ENCODE peak calls at places on chromosomes 6 and 20, in seven cellular contexts. R is K562, L is uterus, P is heart left ventricle, K is testis, F is HCT116, V is adrenal gland. I is an unnamed sample. For H3K27me3, the result is how much of the 10 kb centered on the place peaks cover.

GRCh38 chr6:76593668-76594067 is 521.2 kb upstream of the IMPG1 start:
- DNase-seq in R (no peak), L (no peak), P (no peak), K (no peak), F (no peak), V (no peak), I (peak)

GRCh38 chr20:11694467-11694866 is 223.2 kb upstream of the BTBD3 start:
- DNase-seq in R (no peak), L (no peak), P (no peak), K (no peak), F (no peak), V (no peak), I (no peak)

GRCh38 chr20:63085087-63085861 is 78.5 kb upstream of the BHLHE23 start:
- DNase-seq in R (no peak), L (no peak), P (no peak), K (no peak), F (no peak), V (peak), I (peak)

GRCh38 chr6:38187285-38187684 is 367.8 kb downstream of the ZFAND3 start:
- DNase-seq in R (no peak), L (no peak), P (no peak), K (no peak), F (no peak), V (no peak), I (peak)

GRCh38 chr6:76852776-76853175 is 610.5 kb downstream of the HTR1B start:
- DNase-seq in R (no peak), L (no peak), P (no peak), K (no peak), F (no peak), V (no peak), I (no peak)

GRCh38 chr6:363291-363690 is 28.3 kb upstream of the IRF4 start:
- DNase-seq in R (no peak), L (no peak), P (no peak), K (no peak), F (no peak), V (no peak), I (no peak)

GRCh38 chr6:157845493-157846259 is 22.6 kb downstream of the SNX9 start:
- DNase-seq in R (no peak), L (no peak), P (no peak), K (no peak), F (no peak), V (no peak), I (no peak)

GRCh38 chr6:35725721-35726438 is 11.0 kb upstream of the ARMC12 start:
- DNase-seq in R (no peak), L (peak), P (peak), K (peak), F (no peak), V (peak), I (peak)

GRCh38 chr6:42279966-42280629 is 62.4 kb upstream of the MRPS10 start:
- DNase-seq in R (no peak), L (peak), P (peak), K (peak), F (no peak), V (no peak), I (no peak)

GRCh38 chr6:136717297-136717990 is 74.8 kb downstream of the MAP3K5 start:
- DNase-seq in R (no peak), L (no peak), P (no peak), K (no peak), F (no peak), V (no peak), I (no peak)

GRCh38 chr6:3227363-3228045 is at the start of gene TUBB2B:
- DNase-seq in R (peak), L (peak), P (peak), K (no peak), F (no peak), V (no peak), I (no peak)
- H3K27me3 ChIP-seq in R (under half), L (under half), P (under half), K (under half), F (under half), V (under half), I (half or more)

DNA sequence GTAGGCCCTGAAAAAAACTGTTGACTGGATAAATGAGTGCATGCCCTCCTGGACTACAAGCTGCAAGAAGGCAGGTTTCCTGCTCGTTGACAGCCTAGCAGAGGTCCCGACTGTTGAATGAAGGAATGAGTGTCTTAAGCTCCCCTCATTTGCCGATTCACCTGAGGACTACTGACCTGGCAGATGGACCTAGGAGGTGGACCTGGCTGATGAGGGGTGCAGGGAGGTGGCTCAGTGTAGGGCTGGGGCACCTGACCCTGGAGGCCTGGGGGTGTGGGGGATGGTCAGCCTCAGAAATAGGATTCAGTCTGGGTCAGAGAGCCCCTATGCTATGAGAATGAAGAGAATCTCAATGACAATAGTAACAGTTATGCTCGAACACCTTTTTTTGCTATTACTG is 11.6 kb upstream of the TFAP2C start:
- DNase-seq in R (no peak), L (no peak), P (no peak), K (no peak), F (no peak), V (no peak), I (no peak)
- TF ChIP-seq POLR2A in R (no peak), L (no peak), P (no peak), K (no peak), F (no peak), V (no peak), I (no peak)

GRCh38 chr20:59448828-59449444 is 148.5 kb downstream of the EDN3 start:
- DNase-seq in R (no peak), L (no peak), P (no peak), K (no peak), F (no peak), V (no peak), I (no peak)
- H3K27me3 ChIP-seq in R (under half), L (under half), P (under half), K (under half), F (half or more), V (under half), I (under half)

DNA sequence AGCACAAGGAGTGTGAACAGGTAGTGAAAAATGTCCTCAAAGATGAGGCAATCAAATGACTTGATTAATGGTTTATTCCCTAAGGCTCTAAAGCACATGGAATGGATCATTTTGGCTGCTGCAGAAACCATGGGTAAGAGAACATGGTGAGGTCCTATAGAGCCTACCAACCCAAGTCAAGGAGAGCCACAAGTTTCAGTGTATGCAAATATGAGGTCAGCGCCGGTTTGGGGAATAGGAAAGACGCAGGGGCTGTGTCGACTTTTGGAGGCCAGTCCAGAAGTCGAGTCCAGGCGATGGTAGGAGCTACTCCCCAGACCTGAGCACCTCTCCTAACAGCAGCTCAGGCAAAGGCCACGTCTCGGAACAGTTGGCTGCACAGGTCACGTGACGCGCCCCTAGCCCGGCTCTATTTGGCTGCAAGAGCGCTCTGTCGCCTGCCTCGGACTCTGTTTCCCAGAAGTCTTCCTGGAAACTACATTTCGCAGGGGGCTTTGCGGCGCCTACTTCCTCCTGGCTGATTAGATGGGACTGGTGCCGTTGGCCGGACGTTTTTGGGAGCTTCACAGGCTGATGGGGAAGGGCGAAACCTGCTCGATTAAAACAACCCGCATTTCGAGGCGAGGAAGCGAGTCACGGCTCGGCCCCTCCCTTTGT is 74.4 kb upstream of the CHD6 start:
- DNase-seq in R (peak), L (peak), P (peak), K (peak), F (no peak), V (peak), I (peak)
- TF ChIP-seq POLR2A in R (no peak), L (no peak), P (no peak), K (no peak), F (no peak), V (no peak), I (no peak)

DNA sequence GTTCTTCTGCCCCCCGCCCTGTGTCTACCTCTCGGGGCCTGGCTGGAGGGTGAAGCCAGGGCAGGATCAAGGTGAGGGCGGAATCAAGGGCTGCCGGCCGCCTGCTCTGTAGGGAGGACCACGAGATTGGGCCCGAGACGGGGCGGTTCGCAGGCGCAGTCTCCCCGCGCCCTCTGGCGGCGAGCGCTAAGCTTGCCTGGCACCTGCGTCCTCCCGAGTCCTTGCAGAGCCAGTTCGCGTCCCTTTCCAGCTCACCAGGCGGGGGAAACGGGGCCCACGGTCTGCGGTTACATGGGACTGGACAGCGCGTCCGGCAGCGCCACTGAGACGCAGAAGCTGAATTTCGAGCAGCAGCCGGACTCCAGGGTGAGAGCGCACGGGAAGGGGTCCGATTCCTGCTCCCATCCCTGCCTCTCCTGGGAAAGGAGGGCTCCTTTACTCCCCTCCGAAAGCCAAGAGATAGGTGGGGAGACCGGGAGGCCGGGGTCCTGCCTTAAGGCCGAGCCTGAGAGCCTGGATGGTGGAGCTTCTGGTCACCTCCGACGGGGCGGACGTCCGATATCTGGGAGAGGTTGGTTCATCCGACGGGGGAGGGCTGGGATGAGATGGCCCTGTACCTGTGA is 3.6 kb upstream of the MATN4 start:
- DNase-seq in R (peak), L (peak), P (no peak), K (peak), F (peak), V (peak), I (peak)
- H3K27me3 ChIP-seq in R (under half), L (under half), P (under half), K (under half), F (under half), V (under half), I (under half)

GRCh38 chr20:49982346-49983122 is at the start of gene SNAI1:
- DNase-seq in R (peak), L (peak), P (peak), K (peak), F (peak), V (peak), I (peak)
- TF ChIP-seq POLR2A in R (peak), L (peak), P (no peak), K (no peak), F (peak), V (peak), I (no peak)

GRCh38 chr20:22910287-22910852 is 124.7 kb upstream of the SSTR4 start:
- DNase-seq in R (no peak), L (no peak), P (no peak), K (no peak), F (no peak), V (no peak), I (no peak)

GRCh38 chr20:22914291-22914690 is 120.8 kb upstream of the SSTR4 start:
- DNase-seq in R (no peak), L (no peak), P (no peak), K (no peak), F (no peak), V (no peak), I (no peak)

GRCh38 chr20:22918286-22918983 is 116.7 kb upstream of the SSTR4 start:
- DNase-seq in R (no peak), L (no peak), P (no peak), K (no peak), F (no peak), V (no peak), I (no peak)

GRCh38 chr20:22916121-22916842 is 118.8 kb upstream of the SSTR4 start:
- DNase-seq in R (no peak), L (no peak), P (no peak), K (no peak), F (no peak), V (no peak), I (no peak)

GRCh38 chr20:22915512-22915911 is 119.6 kb upstream of the SSTR4 start:
- DNase-seq in R (no peak), L (no peak), P (no peak), K (no peak), F (no peak), V (no peak), I (no peak)
- H3K27me3 ChIP-seq in R (under half), L (under half), P (under half), K (under half), F (under half), V (under half), I (under half)

I was measured in spleen.